ENCODE peak calls at places on chromosome 22, in four cellular contexts. T is WTC11, I is K562, H is GM12878. R is an unnamed sample.

GRCh38 chr22:50253941-50254340 is 2.9 kb upstream of the HDAC10 start:
- DNase-seq in T (no peak), I (no peak), H (no peak), R (no peak)

GRCh38 chr22:21754523-21755128 is 19.0 kb upstream of the YPEL1 start:
- DNase-seq in T (no peak), I (peak), H (no peak), R (no peak)

GRCh38 chr22:18156878-18157713 is 7.1 kb downstream of the USP18 start:
- DNase-seq in T (peak), I (peak), H (no peak), R (peak)

GRCh38 chr22:20601308-20601707 is 93.9 kb downstream of the MED15 start:
- DNase-seq in T (no peak), I (no peak), H (no peak), R (no peak)

GRCh38 chr22:19060356-19061009 is 61.7 kb downstream of the DGCR2 start:
- DNase-seq in T (no peak), I (no peak), H (no peak), R (no peak)

GRCh38 chr22:50308597-50308935 is 1.1 kb upstream of the PLXNB2 start:
- DNase-seq in T (no peak), I (peak), H (no peak), R (peak)

GRCh38 chr22:49667236-49667635 is 160.4 kb downstream of the BRD1 start:
- DNase-seq in T (peak), I (no peak), H (no peak), R (no peak)

GRCh38 chr22:20965104-20965887 is 1.8 kb upstream of the AIFM3 start:
- DNase-seq in T (peak), I (peak), H (no peak), R (no peak)

GRCh38 chr22:37077802-37078448 is 26.4 kb downstream of the KCTD17 start:
- DNase-seq in T (peak), I (peak), H (no peak), R (peak)

GRCh38 chr22:24230911-24231656 is 13.8 kb downstream of the GGT5 start:
- DNase-seq in T (peak), I (peak), H (no peak), R (no peak)

GRCh38 chr22:20550851-20551744 is 43.7 kb downstream of the MED15 start:
- DNase-seq in T (peak), I (no peak), H (peak), R (no peak)

DNA sequence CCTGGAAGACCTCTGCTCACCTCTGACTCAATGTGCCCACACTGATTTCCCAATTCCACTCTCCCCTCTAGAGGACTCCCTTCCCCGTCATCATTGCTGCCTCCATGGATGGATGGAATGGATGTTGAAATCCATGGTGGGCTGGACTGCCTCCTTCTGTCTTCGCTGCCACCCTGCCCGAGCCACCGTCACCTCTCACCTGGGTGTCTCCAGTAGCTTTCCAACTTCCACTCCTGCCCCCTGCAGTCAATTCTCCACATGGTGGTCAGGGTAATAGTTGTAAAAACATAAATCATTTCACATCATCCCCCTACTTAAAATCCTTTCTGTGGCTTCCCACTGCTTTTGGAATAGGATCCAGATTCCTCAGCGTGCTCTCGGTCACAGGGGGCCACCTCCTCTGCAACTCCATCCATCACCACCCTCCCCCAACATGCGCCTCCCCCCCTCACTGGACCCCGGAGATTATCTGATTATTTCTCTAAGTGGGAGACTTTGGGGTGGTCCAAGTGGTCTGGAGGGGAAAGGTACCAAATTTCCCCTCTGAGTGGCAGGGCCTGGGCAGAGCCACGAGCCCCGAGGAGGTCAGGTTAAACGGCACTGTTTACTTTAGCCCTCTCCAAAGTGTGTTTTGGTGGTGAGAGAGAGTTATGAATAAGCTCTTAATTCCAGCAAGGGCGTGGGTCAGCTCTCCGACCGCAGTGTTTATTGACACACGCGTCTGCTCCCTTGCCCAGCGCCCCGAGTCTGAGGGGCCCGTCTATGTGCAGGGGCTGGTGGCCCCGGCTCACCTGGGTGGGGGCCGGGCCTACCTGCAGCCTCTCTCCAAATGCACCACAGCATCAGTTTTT is 313.7 kb downstream of the MN1 start:
- DNase-seq in T (no peak), I (no peak), H (no peak), R (peak)
- TF ChIP-seq TCF7 in T (no peak), I (no peak), H (no peak), R (no peak)

GRCh38 chr22:46064966-46065666 is 85.2 kb upstream of the PPARA start:
- DNase-seq in T (no peak), I (no peak), H (no peak), R (no peak)
- TF ChIP-seq TCF7 in T (no peak), I (no peak), H (no peak), R (no peak)

GRCh38 chr22:48577691-48578090 is 1250.0 kb downstream of the BRD1 start:
- DNase-seq in T (no peak), I (no peak), H (no peak), R (no peak)

GRCh38 chr22:48579915-48580279 is 1247.8 kb downstream of the BRD1 start:
- DNase-seq in T (no peak), I (no peak), H (no peak), R (no peak)

GRCh38 chr22:48578138-48579034 is 1249.3 kb downstream of the BRD1 start:
- DNase-seq in T (no peak), I (no peak), H (no peak), R (no peak)

GRCh38 chr22:48580481-48580970 is 1247.1 kb downstream of the BRD1 start:
- DNase-seq in T (no peak), I (no peak), H (no peak), R (no peak)

DNA sequence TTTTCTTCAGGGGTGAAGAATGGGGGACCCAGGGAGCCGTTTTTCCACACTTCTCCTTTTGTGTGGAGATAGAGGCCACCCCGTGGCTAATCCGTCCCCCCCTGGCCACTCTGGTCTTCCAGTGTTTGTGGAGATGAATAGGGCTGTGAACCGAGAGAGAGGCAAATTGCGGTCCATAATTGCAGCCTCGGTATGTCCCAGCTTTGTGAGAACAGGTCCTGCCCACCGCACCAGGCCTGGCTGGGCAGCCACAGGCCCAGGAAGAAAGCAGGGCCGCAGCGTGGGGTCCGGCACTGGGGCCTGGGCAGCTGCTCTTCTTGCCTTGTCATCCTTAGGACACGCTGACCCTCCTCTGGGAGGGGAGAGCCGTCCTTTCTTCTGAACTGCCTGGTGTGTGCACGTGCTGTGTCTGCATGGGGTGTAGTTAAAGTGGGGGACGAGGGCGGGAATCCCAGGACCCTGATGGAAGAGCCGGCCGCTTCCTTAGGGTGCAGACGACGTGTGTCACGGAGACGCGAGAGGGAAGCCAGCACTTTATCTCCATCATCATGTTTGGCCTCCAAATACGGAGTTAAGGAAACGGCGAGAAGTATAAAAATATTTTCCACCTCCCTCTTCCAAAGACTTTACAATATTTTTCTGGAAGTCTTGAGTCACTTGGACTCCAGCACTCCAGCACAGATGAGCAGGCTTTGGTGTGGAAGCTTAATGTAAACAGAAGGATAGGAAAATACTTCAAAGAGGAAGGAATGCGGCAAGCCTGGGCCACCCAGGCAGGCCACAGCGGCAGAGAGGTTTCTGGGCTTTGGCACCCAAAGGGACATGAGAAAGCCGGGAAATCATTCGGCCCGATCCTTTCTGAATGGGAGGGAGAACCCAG is 1248.4 kb downstream of the BRD1 start:
- DNase-seq in T (no peak), I (no peak), H (no peak), R (peak)
- TF ChIP-seq TCF7 in T (no peak), I (no peak), H (no peak), R (no peak)

GRCh38 chr22:23057331-23057730 is 13.0 kb upstream of the GNAZ start:
- DNase-seq in T (no peak), I (no peak), H (no peak), R (no peak)

GRCh38 chr22:23058481-23059336 is 11.6 kb upstream of the GNAZ start:
- DNase-seq in T (peak), I (no peak), H (no peak), R (no peak)

GRCh38 chr22:23060612-23061400 is 9.5 kb upstream of the GNAZ start:
- DNase-seq in T (peak), I (no peak), H (no peak), R (no peak)

GRCh38 chr22:23055448-23056179 is 14.7 kb upstream of the GNAZ start:
- DNase-seq in T (peak), I (no peak), H (no peak), R (no peak)

DNA sequence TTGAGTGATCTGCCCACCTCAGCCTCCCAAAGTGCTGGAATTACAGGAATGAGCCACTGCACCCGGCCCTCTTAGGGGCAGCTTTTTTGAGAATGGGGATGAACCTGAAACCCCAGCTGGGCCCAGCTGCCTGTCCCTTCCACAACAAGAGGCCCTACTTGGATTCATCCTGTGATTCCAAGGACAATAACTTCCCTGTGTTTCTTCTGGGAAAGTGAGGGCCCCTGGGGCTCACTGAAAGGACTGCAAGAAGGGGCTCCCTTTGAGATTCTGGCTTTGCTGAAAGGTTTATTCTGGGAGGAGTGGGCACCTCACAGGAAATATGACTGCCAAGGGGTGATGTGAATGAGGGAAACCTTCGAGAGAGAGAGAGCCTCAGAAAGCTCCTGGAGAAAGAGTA is 12.3 kb upstream of the GNAZ start:
- DNase-seq in T (peak), I (no peak), H (no peak), R (no peak)
- TF ChIP-seq TCF7 in T (no peak), I (no peak), H (no peak), R (no peak)

GRCh38 chr22:43346521-43346929 is 3.4 kb upstream of the SCUBE1 start:
- DNase-seq in T (peak), I (peak), H (no peak), R (peak)

GRCh38 chr22:43342347-43343261 is 568 bp downstream of the SCUBE1 start:
- DNase-seq in T (no peak), I (no peak), H (no peak), R (no peak)

GRCh38 chr22:43345356-43345755 is 2.2 kb upstream of the SCUBE1 start:
- DNase-seq in T (no peak), I (no peak), H (no peak), R (no peak)

GRCh38 chr22:43343262-43343988 is at the start of gene SCUBE1:
- DNase-seq in T (peak), I (peak), H (no peak), R (no peak)

GRCh38 chr22:43345761-43346261 is 2.6 kb upstream of the SCUBE1 start:
- DNase-seq in T (no peak), I (peak), H (no peak), R (peak)
- TF ChIP-seq TCF7 in T (no peak), I (no peak), H (no peak), R (no peak)

GRCh38 chr22:27433585-27434190 is 367.9 kb downstream of the MN1 start:
- DNase-seq in T (no peak), I (no peak), H (no peak), R (no peak)
- TF ChIP-seq TCF7 in T (no peak), I (no peak), H (no peak), R (no peak)